ENCODE peak calls at places on chromosome X, in four cellular contexts. I is K562, Q is HepG2, O is HCT116. V is an unnamed sample.

GRCh38 chrX:150527108-150527507 is 41.3 kb upstream of the MTM1 start:
- DNase-seq in O (no peak), I (no peak), Q (no peak), V (no peak)

GRCh38 chrX:44422631-44423030 is 79.2 kb upstream of the EFHC2 start:
- DNase-seq in I (no peak), Q (no peak), O (no peak), V (no peak)

GRCh38 chrX:133741303-133741702 is 244.1 kb downstream of the GPC3 start:
- DNase-seq in Q (no peak), O (no peak), I (no peak), V (no peak)

GRCh38 chrX:135518161-135518560 is 2.3 kb upstream of the INTS6L start:
- DNase-seq in Q (no peak), I (no peak), O (no peak), V (no peak)

GRCh38 chrX:110317079-110317819 is 636 bp downstream of the AMMECR1 start:
- DNase-seq in O (no peak), Q (no peak), I (peak), V (no peak)

GRCh38 chrX:108312938-108313337 is 125.3 kb downstream of the COL4A6 start:
- DNase-seq in Q (no peak), O (peak), I (no peak), V (no peak)

GRCh38 chrX:123983240-123983639 is 21.7 kb downstream of the STAG2 start:
- DNase-seq in I (no peak), O (no peak), Q (no peak), V (no peak)

GRCh38 chrX:1526565-1526964 is 10.4 kb downstream of the P2RY8 start:
- DNase-seq in O (no peak), Q (no peak), I (no peak), V (no peak)

GRCh38 chrX:68196939-68197791 is 236.1 kb downstream of the OPHN1 start:
- DNase-seq in I (peak), Q (peak), O (peak), V (peak)

GRCh38 chrX:10109695-10110094 is 47.1 kb upstream of the CLCN4 start:
- DNase-seq in Q (no peak), O (no peak), I (no peak), V (no peak)

GRCh38 chrX:54087661-54088060 is 43.4 kb upstream of the PHF8 start:
- DNase-seq in O (no peak), I (no peak), Q (no peak), V (no peak)

GRCh38 chrX:39309721-39310152 is 508.5 kb downstream of the MID1IP1 start:
- DNase-seq in O (no peak), Q (no peak), I (no peak), V (no peak)

GRCh38 chrX:3006500-3006899 is at the start of gene ARSH:
- DNase-seq in I (no peak), Q (peak), O (no peak), V (no peak)

GRCh38 chrX:113157496-113157895 is 316.9 kb upstream of the AMOT start:
- DNase-seq in O (no peak), I (no peak), Q (no peak), V (no peak)

GRCh38 chrX:78997870-78998558 is 52.8 kb downstream of the P2RY10 start:
- DNase-seq in O (no peak), Q (no peak), I (no peak), V (no peak)

GRCh38 chrX:47384502-47384901 is 14.1 kb downstream of the ZNF157 start:
- DNase-seq in O (peak), I (peak), Q (peak), V (peak)

GRCh38 chrX:30302957-30303356 is 6.2 kb downstream of the NR0B1 start:
- DNase-seq in O (no peak), I (no peak), Q (no peak), V (no peak)

DNA sequence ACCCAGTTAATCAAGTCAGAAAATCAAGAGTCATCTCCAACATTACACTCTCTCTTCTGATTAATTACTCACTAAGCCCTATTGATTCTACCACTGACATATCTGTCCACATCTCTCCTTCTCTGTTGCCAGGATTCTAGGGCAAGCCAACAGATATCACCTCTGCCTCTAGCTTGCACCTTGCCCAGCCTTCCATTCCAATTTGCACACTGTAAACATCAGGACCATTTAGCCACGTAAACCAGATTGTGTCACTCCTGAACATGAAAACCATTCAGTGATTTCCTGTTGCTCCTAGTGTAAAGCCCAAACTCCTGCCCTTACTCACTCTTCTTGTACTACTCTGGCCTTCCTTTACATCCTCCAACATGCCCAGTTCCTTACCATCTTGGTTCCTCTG is 68.0 kb upstream of the PLS3 start:
- DNase-seq in Q (no peak), O (no peak), I (no peak), V (no peak)
- TF ChIP-seq SIN3A in Q (no peak), O (no peak), I (no peak), V (no peak)

GRCh38 chrX:41561045-41561444 is 113.9 kb downstream of the NYX start:
- DNase-seq in I (peak), Q (no peak), O (no peak), V (peak)
- TF ChIP-seq TCF7L2 in I (no peak), Q (no peak), O (no peak), V (no peak)

GRCh38 chrX:57417827-57418226 is 131.3 kb downstream of the FAAH2 start:
- DNase-seq in O (no peak), I (no peak), Q (no peak), V (no peak)
- TF ChIP-seq SIN3A in O (no peak), I (no peak), Q (no peak), V (no peak)

GRCh38 chrX:71917621-71918341 is 7.1 kb downstream of the NHSL2 start:
- DNase-seq in O (no peak), I (no peak), Q (no peak), V (no peak)
- TF ChIP-seq TCF7L2 in O (no peak), I (no peak), Q (no peak), V (no peak)